ENCODE peak calls at places on chromosomes 12 and 14, in seven cellular contexts. Q is H9, V is IMR-90, H is mesenchymal stem cell, G is neuronal stem cell, X is mesendoderm, A is trophoblast cell. U is an unnamed sample.

GRCh38 chr12:31018106-31018890 is 55.4 kb upstream of the DDX11 start:
- DNase-seq in X (no peak), A (no peak), G (no peak), H (no peak), Q (peak; percentile 18), V (no peak), U (no peak)

GRCh38 chr14:84390010-84390409 is 1139.9 kb upstream of the FLRT2 start:
- DNase-seq in H (no peak), X (no peak), V (peak; percentile 8), G (no peak), A (no peak), Q (no peak), U (no peak)

GRCh38 chr14:73662439-73663056 is 17.8 kb downstream of the DNAL1 start:
- DNase-seq in H (peak; percentile 93), V (peak; percentile 94), G (no peak), X (peak; percentile 95), A (peak; percentile 82), Q (peak; percentile 76), U (peak; percentile 39)

GRCh38 chr12:111728795-111729194 is 37.9 kb upstream of the ALDH2 start:
- DNase-seq in H (no peak), X (no peak), A (no peak), Q (no peak), V (no peak), G (no peak), U (no peak)

GRCh38 chr12:11797317-11797913 is 147.9 kb downstream of the ETV6 start:
- DNase-seq in G (no peak), Q (no peak), H (peak; percentile 40), V (peak; percentile 97), A (peak; percentile 92), X (peak; percentile 53), U (no peak)

GRCh38 chr14:100981808-100982207 is 78.3 kb upstream of the RTL1 start:
- DNase-seq in G (no peak), Q (no peak), A (no peak), V (peak; percentile 71), H (no peak), X (no peak), U (no peak)

GRCh38 chr12:57632898-57633825 is at the start of gene B4GALNT1:
- DNase-seq in A (peak; percentile 80), X (peak; percentile 79), Q (peak; percentile 83), H (peak; percentile 64), V (peak; percentile 45), G (peak; percentile 76), U (no peak)

GRCh38 chr12:132717011-132717410 is 6.4 kb downstream of the PGAM5 start:
- DNase-seq in V (no peak), X (no peak), Q (no peak), A (no peak), G (no peak), H (no peak), U (no peak)

GRCh38 chr12:93813181-93813580 is 136.0 kb downstream of the CRADD start:
- DNase-seq in X (no peak), A (no peak), Q (no peak), G (no peak), H (no peak), V (no peak), U (no peak)

GRCh38 chr12:101839324-101840283 is 8.8 kb upstream of the GNPTAB start:
- DNase-seq in Q (peak; percentile 73), X (peak; percentile 65), A (peak; percentile 80), V (peak; percentile 68), G (peak; percentile 49), H (peak; percentile 69), U (no peak)

GRCh38 chr12:81167694-81168093 is 89.8 kb downstream of the ACSS3 start:
- DNase-seq in Q (no peak), V (peak; percentile 19), H (peak; percentile 13), A (no peak), G (no peak), X (peak; percentile 91), U (no peak)

GRCh38 chr14:60878536-60878935 is 102.3 kb downstream of the TRMT5 start:
- DNase-seq in A (no peak), V (peak; percentile 33), H (no peak), G (no peak), X (no peak), Q (no peak), U (no peak)

GRCh38 chr12:20549115-20549719 is 145.9 kb upstream of the SLCO1C1 start:
- DNase-seq in A (no peak), G (peak; percentile 4), Q (no peak), H (peak; percentile 40), V (peak; percentile 56), X (peak; percentile 32), U (no peak)

GRCh38 chr12:6387541-6387940 is 3.6 kb downstream of the LTBR start:
- DNase-seq in Q (peak; percentile 34), X (no peak), H (no peak), V (no peak), G (no peak), A (no peak), U (no peak)

GRCh38 chr14:74841230-74842207 is 34.4 kb downstream of the PROX2 start:
- DNase-seq in V (no peak), G (no peak), X (no peak), A (no peak), Q (no peak), H (no peak), U (no peak)

GRCh38 chr12:70919597-70920035 is 922 bp downstream of the PTPRR start:
- DNase-seq in A (no peak), G (peak; percentile 32), X (peak; percentile 64), V (no peak), H (peak; percentile 4), Q (peak; percentile 75), U (no peak)

GRCh38 chr12:70920891-70921290 is 353 bp upstream of the PTPRR start:
- DNase-seq in Q (peak; percentile 46), H (no peak), G (no peak), A (no peak), V (no peak), X (no peak), U (peak; percentile 52)

GRCh38 chr12:70919161-70919560 is 1.4 kb downstream of the PTPRR start:
- DNase-seq in X (no peak), Q (no peak), G (no peak), A (no peak), V (no peak), H (no peak), U (no peak)

GRCh38 chr12:70918321-70918720 is 2.2 kb downstream of the PTPRR start:
- DNase-seq in X (no peak), G (no peak), H (no peak), Q (no peak), A (no peak), V (no peak), U (no peak)

GRCh38 chr12:70920251-70920851 is at the start of gene PTPRR:
- DNase-seq in G (peak; percentile 45), Q (peak; percentile 81), X (peak; percentile 65), H (no peak), A (no peak), V (no peak), U (peak; percentile 69)
- H4K8ac ChIP-seq in G (no peak within 1 kb of the TSS), Q (no peak within 1 kb of the TSS), X (no peak within 1 kb of the TSS), H (no peak within 1 kb of the TSS), A (no peak within 1 kb of the TSS), V (no peak within 1 kb of the TSS), U (no peak within 1 kb of the TSS)

GRCh38 chr12:22084852-22085251 is 38.8 kb downstream of the CMAS start:
- DNase-seq in A (no peak), X (no peak), Q (no peak), G (no peak), H (no peak), V (no peak), U (no peak)
- H4K8ac ChIP-seq in A (no peak overlapping the region), X (no peak overlapping the region), Q (no peak overlapping the region), G (no peak overlapping the region), H (no peak overlapping the region), V (no peak overlapping the region), U (no peak overlapping the region)

GRCh38 chr12:46214668-46215429 is 54.0 kb downstream of the SLC38A1 start:
- DNase-seq in A (no peak), G (no peak), X (no peak), V (peak; percentile 36), Q (no peak), H (peak; percentile 38), U (no peak)

GRCh38 chr12:46218509-46219095 is 50.2 kb downstream of the SLC38A1 start:
- DNase-seq in V (no peak), Q (no peak), H (no peak), A (peak; percentile 62), G (no peak), X (no peak), U (no peak)

GRCh38 chr12:46219147-46219891 is 49.5 kb downstream of the SLC38A1 start:
- DNase-seq in Q (no peak), A (no peak), G (no peak), H (no peak), X (no peak), V (no peak), U (no peak)

GRCh38 chr12:46219892-46220655 is 48.8 kb downstream of the SLC38A1 start:
- DNase-seq in H (peak; percentile 80), Q (no peak), X (peak; percentile 86), A (peak; percentile 96), G (no peak), V (peak; percentile 86), U (no peak)

DNA sequence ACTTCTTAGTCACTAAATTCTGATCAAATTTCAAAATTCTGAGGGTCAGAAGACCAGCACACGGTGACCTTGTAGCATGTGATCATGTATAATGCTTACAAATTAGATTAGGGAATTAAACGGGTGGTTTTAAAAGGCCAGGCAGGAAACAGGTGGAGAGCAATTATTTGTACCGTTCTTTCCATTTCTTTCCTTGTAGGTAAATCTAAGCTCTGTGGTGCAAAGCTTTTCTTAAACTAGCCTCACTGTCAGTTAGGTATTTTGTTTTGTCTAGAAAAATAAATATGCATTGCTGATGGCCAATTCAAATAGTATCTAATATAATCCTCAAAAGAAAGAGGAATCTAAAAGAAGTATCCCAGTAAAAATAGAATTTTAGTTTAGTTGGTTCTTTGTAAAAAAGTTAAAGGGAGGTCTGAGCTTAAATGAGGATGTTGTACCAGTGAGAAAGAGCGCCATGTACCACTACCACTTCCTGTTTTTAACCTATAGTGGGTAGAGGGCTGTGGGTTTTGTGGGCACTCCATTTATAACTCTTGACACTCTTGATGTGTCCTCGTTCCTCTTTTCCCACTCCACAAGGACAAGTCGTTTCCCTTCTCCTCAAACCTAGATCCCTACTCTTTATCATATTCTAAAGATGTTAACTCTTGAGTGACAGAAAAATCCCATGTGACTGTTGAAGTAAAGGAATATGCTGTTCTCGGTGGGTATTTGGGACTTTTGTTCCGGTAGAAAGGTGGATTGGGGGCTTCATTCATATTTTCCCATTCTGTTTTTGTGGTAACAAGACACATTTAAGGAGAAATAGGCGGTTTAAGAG is 50.9 kb downstream of the SLC38A1 start:
- DNase-seq in G (no peak), A (peak; percentile 10), V (no peak), H (no peak), X (no peak), Q (no peak), U (no peak)
- H4K8ac ChIP-seq in G (no peak overlapping the region), A (peak overlapping the region; percentile 62), V (no peak overlapping the region), H (no peak overlapping the region), X (no peak overlapping the region), Q (no peak overlapping the region), U (no peak overlapping the region)

DNA sequence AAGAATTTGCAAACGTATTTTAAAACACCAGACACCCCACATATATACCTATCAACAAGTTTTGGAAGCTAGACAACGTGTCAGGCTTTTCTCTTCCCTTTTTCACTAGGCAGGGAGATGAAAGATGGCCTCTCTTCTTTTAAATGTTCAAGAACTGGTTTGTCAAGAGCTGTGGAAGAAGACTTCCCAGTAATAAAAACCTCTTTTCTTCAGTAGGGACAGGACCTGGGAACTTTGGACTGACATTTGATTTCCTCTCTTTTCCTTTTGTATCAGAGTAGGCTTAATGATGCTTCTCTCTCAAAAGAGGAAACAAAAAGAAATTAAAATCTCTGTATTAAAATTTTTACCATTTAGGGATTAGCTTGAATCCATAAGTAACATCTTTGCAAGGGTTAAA is 49.6 kb downstream of the SPATS2 start:
- DNase-seq in H (no peak), A (no peak), X (no peak), Q (no peak), G (no peak), V (no peak), U (no peak)
- H4K8ac ChIP-seq in H (no peak overlapping the region), A (no peak overlapping the region), X (no peak overlapping the region), Q (no peak overlapping the region), G (no peak overlapping the region), V (no peak overlapping the region), U (no peak overlapping the region)

GRCh38 chr12:3117144-3117581 is 40.0 kb downstream of the TSPAN9 start:
- DNase-seq in Q (no peak), X (no peak), A (no peak), G (no peak), H (peak; percentile 65), V (peak; percentile 78), U (no peak)
- H4K8ac ChIP-seq in Q (no peak overlapping the region), X (no peak overlapping the region), A (no peak overlapping the region), G (no peak overlapping the region), H (peak overlapping the region; percentile 29), V (peak overlapping the region; percentile 13), U (no peak overlapping the region)